ENCODE peak calls at places on chromosome 11, in four cellular contexts. Y is AG09319; F is T-helper 2 cell; H is stimulated activated CD4-positive, alpha-beta T cell treated with anti-CD3 and anti-CD28 coated beads, Interleukin-4, amount 100 ng/mL, for 48 hours. M is an unnamed sample.

GRCh38 chr11:94219771-94220170 is 84.6 kb upstream of the IZUMO1R start:
- DNase-seq in H (no peak), Y (no peak), F (no peak), M (no peak)

GRCh38 chr11:134997652-134998320 is 585.7 kb upstream of the B3GAT1 start:
- DNase-seq in F (no peak), Y (no peak), H (no peak), M (no peak)

GRCh38 chr11:119389611-119390254 is 8.2 kb upstream of the USP2 start:
- DNase-seq in H (peak), Y (no peak), F (no peak), M (no peak)

GRCh38 chr11:72831521-72832300 is 17.5 kb downstream of the ATG16L2 start:
- DNase-seq in F (peak), Y (no peak), H (peak), M (peak)

GRCh38 chr11:68582416-68583046 is 101.8 kb upstream of the GAL start:
- DNase-seq in H (no peak), Y (no peak), F (no peak), M (no peak)

GRCh38 chr11:85809881-85810280 is 1.1 kb downstream of the SYTL2 start:
- DNase-seq in Y (no peak), H (no peak), F (no peak), M (peak)

GRCh38 chr11:116073854-116074837 is 569.9 kb upstream of the CADM1 start:
- DNase-seq in F (no peak), Y (no peak), H (no peak), M (no peak)

GRCh38 chr11:2653930-2654739 is 45.7 kb downstream of the KCNQ1OT1 start:
- DNase-seq in F (no peak), H (no peak), Y (no peak), M (no peak)

GRCh38 chr11:130527648-130528300 is 79.3 kb downstream of the ADAMTS15 start:
- DNase-seq in F (no peak), Y (no peak), H (no peak), M (no peak)

GRCh38 chr11:134275534-134276395 is at the start of gene GLB1L3:
- DNase-seq in Y (no peak), F (peak), H (peak), M (peak)

GRCh38 chr11:2138436-2139117 is 612 bp downstream of the IGF2 start:
- DNase-seq in Y (no peak), F (no peak), H (no peak), M (no peak)

GRCh38 chr11:68436985-68437926 is 23.3 kb upstream of the PPP6R3 start:
- DNase-seq in H (no peak), F (no peak), Y (no peak), M (no peak)

GRCh38 chr11:46953093-46953492 is 16.5 kb downstream of the CSTPP1 start:
- DNase-seq in Y (no peak), H (no peak), F (no peak), M (no peak)

GRCh38 chr11:56624661-56625110 is 10.0 kb upstream of the OR5M1 start:
- DNase-seq in Y (no peak), F (no peak), H (no peak), M (no peak)

GRCh38 chr11:94129505-94130335 is 1.1 kb downstream of the PANX1 start:
- DNase-seq in F (no peak), H (no peak), Y (no peak), M (no peak)

GRCh38 chr11:61973603-61974162 is 6.2 kb upstream of the FTH1 start:
- DNase-seq in F (no peak), Y (no peak), H (no peak), M (no peak)

GRCh38 chr11:132941024-132941646 is 591.2 kb downstream of the OPCML start:
- DNase-seq in F (no peak), H (no peak), Y (peak), M (no peak)